ENCODE peak calls at places on chromosomes 5 and 9, in nine cellular contexts. One of them, this sample, is unnamed.

GRCh38 chr9:115058175-115058574 is 59.8 kb downstream of the TNC start:
- DNase-seq in stimulated activated CD8-positive, alpha-beta memory T cell treated with anti-CD3 and anti-CD28 coated beads, Interleukin-15, amount 100 ng/mL, for 24 hours: no peak
- DNase-seq in cardiac fibroblast: no peak
- DNase-seq in T follicular helper cell: no peak
- DNase-seq in NCI-H1436 treated with DMSO at 0.1 percent for 48 hours: no peak
- DNase-seq in B cell: no peak
- DNase-seq in MM.1S: no peak
- DNase-seq in amniotic stem cell: no peak
- DNase-seq in activated T-cell treated with anti-CD3 and anti-CD28 coated beads for 4 hours: no peak
- DNase-seq in this sample: no peak

GRCh38 chr5:96595300-96596090 is 66.7 kb upstream of the CAST start:
- DNase-seq in stimulated activated CD8-positive, alpha-beta memory T cell treated with anti-CD3 and anti-CD28 coated beads, Interleukin-15, amount 100 ng/mL, for 24 hours: no peak
- DNase-seq in cardiac fibroblast: no peak
- DNase-seq in T follicular helper cell: no peak
- DNase-seq in NCI-H1436 treated with DMSO at 0.1 percent for 48 hours: no peak
- DNase-seq in B cell: peak
- DNase-seq in MM.1S: no peak
- DNase-seq in amniotic stem cell: no peak
- DNase-seq in activated T-cell treated with anti-CD3 and anti-CD28 coated beads for 4 hours: no peak
- DNase-seq in this sample: no peak

GRCh38 chr5:4207456-4207855 is 611.8 kb downstream of the IRX1 start:
- DNase-seq in stimulated activated CD8-positive, alpha-beta memory T cell treated with anti-CD3 and anti-CD28 coated beads, Interleukin-15, amount 100 ng/mL, for 24 hours: no peak
- DNase-seq in cardiac fibroblast: no peak
- DNase-seq in T follicular helper cell: no peak
- DNase-seq in NCI-H1436 treated with DMSO at 0.1 percent for 48 hours: no peak
- DNase-seq in B cell: no peak
- DNase-seq in MM.1S: no peak
- DNase-seq in amniotic stem cell: no peak
- DNase-seq in activated T-cell treated with anti-CD3 and anti-CD28 coated beads for 4 hours: no peak
- DNase-seq in this sample: no peak

GRCh38 chr9:136403538-136403914 is 3.6 kb upstream of the SNAPC4 start:
- DNase-seq in stimulated activated CD8-positive, alpha-beta memory T cell treated with anti-CD3 and anti-CD28 coated beads, Interleukin-15, amount 100 ng/mL, for 24 hours: peak
- DNase-seq in cardiac fibroblast: no peak
- DNase-seq in T follicular helper cell: peak
- DNase-seq in NCI-H1436 treated with DMSO at 0.1 percent for 48 hours: no peak
- DNase-seq in B cell: peak
- DNase-seq in MM.1S: no peak
- DNase-seq in amniotic stem cell: no peak
- DNase-seq in activated T-cell treated with anti-CD3 and anti-CD28 coated beads for 4 hours: peak
- DNase-seq in this sample: peak

GRCh38 chr9:134066923-134067851 is 639 bp downstream of the BRD3 start:
- DNase-seq in stimulated activated CD8-positive, alpha-beta memory T cell treated with anti-CD3 and anti-CD28 coated beads, Interleukin-15, amount 100 ng/mL, for 24 hours: no peak
- DNase-seq in cardiac fibroblast: peak
- DNase-seq in T follicular helper cell: peak
- DNase-seq in NCI-H1436 treated with DMSO at 0.1 percent for 48 hours: no peak
- DNase-seq in B cell: peak
- DNase-seq in MM.1S: peak
- DNase-seq in amniotic stem cell: no peak
- DNase-seq in activated T-cell treated with anti-CD3 and anti-CD28 coated beads for 4 hours: no peak
- DNase-seq in this sample: peak

GRCh38 chr5:44652674-44653073 is 156.1 kb upstream of the MRPS30 start:
- DNase-seq in stimulated activated CD8-positive, alpha-beta memory T cell treated with anti-CD3 and anti-CD28 coated beads, Interleukin-15, amount 100 ng/mL, for 24 hours: no peak
- DNase-seq in cardiac fibroblast: no peak
- DNase-seq in T follicular helper cell: no peak
- DNase-seq in NCI-H1436 treated with DMSO at 0.1 percent for 48 hours: no peak
- DNase-seq in B cell: no peak
- DNase-seq in MM.1S: no peak
- DNase-seq in amniotic stem cell: no peak
- DNase-seq in activated T-cell treated with anti-CD3 and anti-CD28 coated beads for 4 hours: no peak
- DNase-seq in this sample: no peak

GRCh38 chr5:96851312-96852062 is 24.8 kb upstream of the ERAP2 start:
- DNase-seq in stimulated activated CD8-positive, alpha-beta memory T cell treated with anti-CD3 and anti-CD28 coated beads, Interleukin-15, amount 100 ng/mL, for 24 hours: no peak
- DNase-seq in cardiac fibroblast: no peak
- DNase-seq in T follicular helper cell: no peak
- DNase-seq in NCI-H1436 treated with DMSO at 0.1 percent for 48 hours: no peak
- DNase-seq in B cell: no peak
- DNase-seq in MM.1S: no peak
- DNase-seq in amniotic stem cell: no peak
- DNase-seq in activated T-cell treated with anti-CD3 and anti-CD28 coated beads for 4 hours: no peak
- DNase-seq in this sample: no peak

GRCh38 chr5:56549096-56549886 is 266.1 kb upstream of the MAP3K1 start:
- DNase-seq in stimulated activated CD8-positive, alpha-beta memory T cell treated with anti-CD3 and anti-CD28 coated beads, Interleukin-15, amount 100 ng/mL, for 24 hours: no peak
- DNase-seq in cardiac fibroblast: no peak
- DNase-seq in T follicular helper cell: no peak
- DNase-seq in NCI-H1436 treated with DMSO at 0.1 percent for 48 hours: no peak
- DNase-seq in B cell: no peak
- DNase-seq in MM.1S: no peak
- DNase-seq in amniotic stem cell: no peak
- DNase-seq in activated T-cell treated with anti-CD3 and anti-CD28 coated beads for 4 hours: no peak
- DNase-seq in this sample: no peak